ENCODE peak calls at places on chromosomes 12 and 14, in six cellular contexts. Z, T, W, F, H and C are unnamed samples.
A peak's percentile ranks its signal among the peaks of the same experiment; 100 is the strongest.

GRCh38 chr12:77229640-77230442 is 164.5 kb upstream of the E2F7 start:
- DNase-seq in Z (peak; percentile 77), T (peak; percentile 2), W (no peak), F (no peak), H (no peak), C (no peak)

GRCh38 chr14:21539154-21539940 is 13.2 kb upstream of the SALL2 start:
- DNase-seq in Z (no peak), T (no peak), W (no peak), F (no peak), H (no peak), C (no peak)

GRCh38 chr14:53341324-53341723 is 188.2 kb upstream of the DDHD1 start:
- DNase-seq in Z (no peak), T (no peak), W (no peak), F (no peak), H (no peak), C (no peak)

GRCh38 chr12:71431991-71432390 is 7.6 kb upstream of the LGR5 start:
- DNase-seq in Z (no peak), T (no peak), W (no peak), F (no peak), H (no peak), C (no peak)

GRCh38 chr12:70227911-70228310 is 15.3 kb upstream of the CNOT2 start:
- DNase-seq in Z (no peak), T (no peak), W (no peak), F (no peak), H (no peak), C (no peak)

GRCh38 chr12:26195250-26195640 is at the start of gene SSPN:
- DNase-seq in Z (peak; percentile 86), T (no peak), W (peak; percentile 83), F (peak; percentile 38), H (no peak), C (peak; percentile 13)

GRCh38 chr12:25051583-25052190 is 102.8 kb upstream of the BCAT1 start:
- DNase-seq in Z (no peak), T (no peak), W (peak; percentile 86), F (no peak), H (peak; percentile 44), C (peak; percentile 80)

GRCh38 chr12:52582971-52583456 is 9.4 kb upstream of the KRT74 start:
- DNase-seq in Z (peak; percentile 71), T (peak; percentile 82), W (peak; percentile 71), F (peak; percentile 74), H (peak; percentile 75), C (peak; percentile 82)

GRCh38 chr12:49296034-49296835 is 1.3 kb downstream of the PRPH start:
- DNase-seq in Z (no peak), T (peak; percentile 45), W (peak; percentile 86), F (peak; percentile 84), H (peak; percentile 92), C (peak; percentile 73)

GRCh38 chr12:101670007-101670671 is 27.3 kb upstream of the CHPT1 start:
- DNase-seq in Z (peak; percentile 77), T (peak; percentile 64), W (no peak), F (peak; percentile 28), H (peak; percentile 23), C (peak; percentile 70)

GRCh38 chr12:120126635-120127005 is 10.1 kb upstream of the RAB35 start:
- DNase-seq in Z (peak; percentile 50), T (no peak), W (no peak), F (no peak), H (no peak), C (no peak)

GRCh38 chr14:91041450-91041849 is 19.0 kb downstream of the RPS6KA5 start:
- DNase-seq in Z (no peak), T (no peak), W (no peak), F (no peak), H (no peak), C (no peak)

GRCh38 chr14:59905193-59905592 is 14.8 kb upstream of the LRRC9 start:
- DNase-seq in Z (no peak), T (peak; percentile 44), W (no peak), F (no peak), H (no peak), C (no peak)

GRCh38 chr14:24429395-24430142 is at the start of the genes CBLN3 and KHNYN:
- DNase-seq in Z (peak; percentile 96), T (peak; percentile 93), W (peak; percentile 98), F (peak; percentile 80), H (peak; percentile 98), C (peak; percentile 90)

GRCh38 chr14:84646791-84647500 is 883.0 kb upstream of the FLRT2 start:
- DNase-seq in Z (peak; percentile 69), T (no peak), W (no peak), F (no peak), H (no peak), C (no peak)

GRCh38 chr12:71838661-71839060 is 898 bp upstream of the TBC1D15 start:
- DNase-seq in Z (no peak), T (no peak), W (no peak), F (no peak), H (no peak), C (no peak)

GRCh38 chr12:109760930-109761630 is 47.5 kb downstream of the FAM222A start:
- DNase-seq in Z (no peak), T (no peak), W (no peak), F (peak; percentile 11), H (no peak), C (no peak)

GRCh38 chr14:69719501-69719951 is 47.4 kb upstream of the SRSF5 start:
- DNase-seq in Z (peak; percentile 99), T (peak; percentile 89), W (no peak), F (peak; percentile 33), H (no peak), C (no peak)

GRCh38 chr14:74908861-74909341 is 14.2 kb downstream of the RPS6KL1 start:
- DNase-seq in Z (no peak), T (no peak), W (no peak), F (no peak), H (no peak), C (no peak)

GRCh38 chr12:69821441-69822204 is 3.4 kb upstream of the MYRFL start:
- DNase-seq in Z (peak; percentile 87), T (peak; percentile 75), W (no peak), F (no peak), H (no peak), C (no peak)

GRCh38 chr14:101891471-101891870 is 72.9 kb upstream of the DYNC1H1 start:
- DNase-seq in Z (no peak), T (no peak), W (peak; percentile 59), F (no peak), H (no peak), C (no peak)

GRCh38 chr12:11986165-11986564 is 84.6 kb upstream of the BCL2L14 start:
- DNase-seq in Z (no peak), T (no peak), W (no peak), F (no peak), H (no peak), C (no peak)

GRCh38 chr14:70651522-70651921 is 9.8 kb downstream of the TTC9 start:
- DNase-seq in Z (no peak), T (no peak), W (no peak), F (no peak), H (no peak), C (peak; percentile 26)

GRCh38 chr14:72563676-72564075 is 330.2 kb downstream of the DPF3 start:
- DNase-seq in Z (no peak), T (no peak), W (no peak), F (no peak), H (no peak), C (no peak)

GRCh38 chr12:82425241-82425640 is 66.9 kb downstream of the METTL25 start:
- DNase-seq in Z (peak; percentile 73), T (no peak), W (no peak), F (no peak), H (no peak), C (no peak)

GRCh38 chr12:113231275-113232231 is 10.3 kb downstream of the TPCN1 start:
- DNase-seq in Z (peak; percentile 89), T (peak; percentile 71), W (peak; percentile 62), F (no peak), H (no peak), C (no peak)

GRCh38 chr12:100163416-100164152 is 20.9 kb upstream of the BLTP3B start:
- DNase-seq in Z (peak; percentile 64), T (peak; percentile 81), W (peak; percentile 93), F (peak; percentile 86), H (peak; percentile 75), C (peak; percentile 82)
- TF ChIP-seq CTCF in Z (peak; percentile 13), T (no peak), W (peak; percentile 29), F (no peak), H (peak; percentile 16), C (peak; percentile 13)

DNA sequence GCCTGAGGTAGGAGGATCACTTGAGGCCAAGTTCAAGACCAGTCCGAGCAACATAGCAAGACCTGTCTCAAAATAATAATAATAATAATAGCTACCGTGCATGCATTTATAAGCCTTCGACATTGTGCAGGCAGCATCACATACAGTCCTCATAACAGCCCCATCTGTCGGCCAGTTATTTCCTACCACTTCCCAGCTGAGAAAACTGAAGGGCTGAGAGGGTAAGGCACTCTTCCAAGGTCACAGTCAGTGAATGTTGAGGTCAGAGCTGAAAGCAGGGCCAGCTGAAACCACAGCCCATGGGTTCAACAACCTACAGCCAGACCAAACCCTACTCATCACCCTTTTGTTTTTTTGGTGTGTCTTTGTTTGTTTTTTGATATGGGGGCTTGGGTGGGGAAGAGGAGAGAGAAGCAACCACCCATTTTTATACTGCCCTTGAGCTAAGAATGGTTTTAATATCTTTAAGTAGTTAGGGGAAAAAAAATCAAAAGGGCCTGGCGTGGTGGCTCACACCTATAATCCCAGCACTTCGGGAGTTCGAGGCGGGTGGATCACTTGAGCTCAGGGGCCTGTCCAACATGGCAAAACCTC is 16.8 kb upstream of the ITPK1 start:
- DNase-seq in Z (peak; percentile 53), T (peak; percentile 54), W (no peak), F (no peak), H (peak; percentile 63), C (peak; percentile 57)
- TF ChIP-seq CTCF in Z (peak; percentile 48), T (peak; percentile 19), W (peak; percentile 63), F (no peak), H (peak; percentile 43), C (peak; percentile 47)

GRCh38 chr12:92828565-92828964 is 100.5 kb downstream of the EEA1 start:
- DNase-seq in Z (no peak), T (no peak), W (no peak), F (no peak), H (no peak), C (no peak)

GRCh38 chr12:92829683-92830282 is 99.3 kb downstream of the EEA1 start:
- DNase-seq in Z (no peak), T (no peak), W (no peak), F (no peak), H (no peak), C (no peak)

DNA sequence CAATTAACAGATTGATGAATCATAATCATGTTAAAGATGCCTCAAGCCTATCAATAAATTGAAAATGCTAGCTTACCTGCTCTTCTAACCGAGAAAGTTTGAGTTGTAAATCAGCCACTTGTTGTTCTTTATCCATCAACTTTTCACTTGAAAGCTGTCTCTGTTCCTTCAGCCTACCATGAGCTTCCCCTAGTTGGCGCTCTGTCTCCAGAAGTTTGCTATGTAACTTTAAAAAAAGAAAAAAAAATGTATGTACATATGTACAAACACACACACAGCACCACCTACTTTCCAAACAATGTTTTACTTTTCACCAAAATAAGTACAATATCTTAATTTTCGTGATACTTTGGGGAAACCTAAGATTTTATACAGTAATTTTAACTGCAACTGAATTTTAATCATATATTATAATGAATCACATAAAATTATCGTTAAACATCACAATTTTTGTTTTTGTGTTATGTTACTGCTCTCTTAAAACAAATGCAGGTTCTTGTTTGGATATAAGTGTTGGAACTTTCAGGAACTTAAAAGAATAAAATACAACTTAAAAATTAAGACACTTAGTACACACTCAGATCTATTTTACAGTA is 101.2 kb downstream of the EEA1 start:
- DNase-seq in Z (peak; percentile 68), T (peak; percentile 69), W (no peak), F (peak; percentile 26), H (peak; percentile 49), C (peak; percentile 60)
- TF ChIP-seq CTCF in Z (peak; percentile 93), T (peak; percentile 78), W (no peak), F (peak; percentile 23), H (peak; percentile 71), C (peak; percentile 51)

GRCh38 chr12:87270894-87271293 is 758.3 kb downstream of the C12orf50 start:
- DNase-seq in Z (peak; percentile 34), T (no peak), W (no peak), F (no peak), H (no peak), C (no peak)

GRCh38 chr12:87266305-87266704 is 762.9 kb downstream of the C12orf50 start:
- DNase-seq in Z (no peak), T (no peak), W (no peak), F (no peak), H (no peak), C (no peak)
- TF ChIP-seq CTCF in Z (no peak), T (no peak), W (no peak), F (no peak), H (peak; percentile 13), C (no peak)